ENCODE peak calls at places on chromosome 22, in five cellular contexts. D, R, B, U and H are unnamed samples.

GRCh38 chr22:39938509-39938908 is 21.7 kb upstream of the TMA7B start:
- DNase-seq in R (peak), U (no peak), B (no peak), D (no peak), H (no peak)

GRCh38 chr22:50530857-50531545 is 1.2 kb upstream of the TYMP start:
- DNase-seq in U (no peak), R (no peak), D (peak), B (no peak), H (peak)

GRCh38 chr22:48832592-48832991 is 995.1 kb downstream of the BRD1 start:
- DNase-seq in R (peak), D (no peak), B (no peak), U (no peak), H (no peak)

GRCh38 chr22:17884084-17884483 is 109.8 kb upstream of the BID start:
- DNase-seq in D (no peak), B (no peak), U (no peak), R (no peak), H (no peak)

GRCh38 chr22:21044931-21045584 is 688 bp upstream of the LRRC74B start:
- DNase-seq in D (no peak), B (no peak), R (peak), U (no peak), H (peak)

GRCh38 chr22:44746061-44746789 is 6.2 kb upstream of the ARHGAP8 start:
- DNase-seq in D (no peak), U (no peak), R (no peak), B (no peak), H (no peak)

GRCh38 chr22:49917997-49918910 is at the start of the genes ALG12 and CRELD2:
- DNase-seq in R (peak), B (peak), D (peak), U (peak), H (peak)

GRCh38 chr22:21816787-21817496 is 50.5 kb downstream of the MAPK1 start:
- DNase-seq in B (no peak), R (peak), U (peak), D (peak), H (peak)

GRCh38 chr22:43883012-43883661 is 8.7 kb downstream of the PNPLA5 start:
- DNase-seq in B (peak), D (peak), U (no peak), R (peak), H (peak)

GRCh38 chr22:50260801-50261614 is 475 bp downstream of the MAPK12 start:
- DNase-seq in D (peak), U (no peak), R (peak), B (peak), H (peak)

GRCh38 chr22:20128902-20129746 is 2.5 kb upstream of the ZDHHC8 start:
- DNase-seq in D (peak), R (peak), B (peak), U (no peak), H (peak)

GRCh38 chr22:35154937-35155387 is 89.0 kb downstream of the ISX start:
- DNase-seq in U (no peak), D (peak), R (peak), B (peak), H (peak)

GRCh38 chr22:50261615-50262459 is at the start of gene MAPK12:
- DNase-seq in R (peak), D (no peak), U (no peak), B (peak), H (no peak)

GRCh38 chr22:19691721-19692341 is 22.5 kb upstream of the SEPTIN5 start:
- DNase-seq in B (peak), D (peak), R (peak), U (no peak), H (peak)

GRCh38 chr22:43592470-43592869 is 180.7 kb downstream of the MPPED1 start:
- DNase-seq in R (no peak), B (peak), U (no peak), D (peak), H (peak)

GRCh38 chr22:33743756-33744155 is 176.5 kb downstream of the LARGE1 start:
- DNase-seq in R (no peak), D (no peak), U (peak), B (no peak), H (peak)

GRCh38 chr22:43338766-43339345 is 4.3 kb downstream of the SCUBE1 start:
- DNase-seq in D (no peak), B (no peak), U (no peak), R (no peak), H (no peak)

GRCh38 chr22:19704355-19705015 is 9.8 kb upstream of the SEPTIN5 start:
- DNase-seq in D (no peak), U (no peak), B (no peak), R (no peak), H (no peak)

GRCh38 chr22:17672417-17672991 is 33.9 kb downstream of the BCL2L13 start:
- DNase-seq in U (no peak), R (no peak), D (no peak), B (no peak), H (peak)

GRCh38 chr22:17999851-18000250 is 24.5 kb downstream of the MICAL3 start:
- DNase-seq in R (no peak), B (no peak), D (no peak), U (no peak), H (no peak)

GRCh38 chr22:22414266-22414665 is 94.3 kb downstream of the ZNF280B start:
- DNase-seq in B (no peak), R (no peak), D (no peak), U (no peak), H (no peak)

GRCh38 chr22:19959043-19959586 is 17.5 kb upstream of the TXNRD2 start:
- DNase-seq in D (no peak), B (peak), R (peak), U (no peak), H (peak)

GRCh38 chr22:23772315-23773246 is at the start of gene MMP11:
- DNase-seq in B (peak), R (peak), D (no peak), U (no peak), H (no peak)

GRCh38 chr22:19193879-19194278 is 15.3 kb upstream of the SLC25A1 start:
- DNase-seq in B (no peak), R (no peak), D (no peak), U (no peak), H (no peak)

DNA sequence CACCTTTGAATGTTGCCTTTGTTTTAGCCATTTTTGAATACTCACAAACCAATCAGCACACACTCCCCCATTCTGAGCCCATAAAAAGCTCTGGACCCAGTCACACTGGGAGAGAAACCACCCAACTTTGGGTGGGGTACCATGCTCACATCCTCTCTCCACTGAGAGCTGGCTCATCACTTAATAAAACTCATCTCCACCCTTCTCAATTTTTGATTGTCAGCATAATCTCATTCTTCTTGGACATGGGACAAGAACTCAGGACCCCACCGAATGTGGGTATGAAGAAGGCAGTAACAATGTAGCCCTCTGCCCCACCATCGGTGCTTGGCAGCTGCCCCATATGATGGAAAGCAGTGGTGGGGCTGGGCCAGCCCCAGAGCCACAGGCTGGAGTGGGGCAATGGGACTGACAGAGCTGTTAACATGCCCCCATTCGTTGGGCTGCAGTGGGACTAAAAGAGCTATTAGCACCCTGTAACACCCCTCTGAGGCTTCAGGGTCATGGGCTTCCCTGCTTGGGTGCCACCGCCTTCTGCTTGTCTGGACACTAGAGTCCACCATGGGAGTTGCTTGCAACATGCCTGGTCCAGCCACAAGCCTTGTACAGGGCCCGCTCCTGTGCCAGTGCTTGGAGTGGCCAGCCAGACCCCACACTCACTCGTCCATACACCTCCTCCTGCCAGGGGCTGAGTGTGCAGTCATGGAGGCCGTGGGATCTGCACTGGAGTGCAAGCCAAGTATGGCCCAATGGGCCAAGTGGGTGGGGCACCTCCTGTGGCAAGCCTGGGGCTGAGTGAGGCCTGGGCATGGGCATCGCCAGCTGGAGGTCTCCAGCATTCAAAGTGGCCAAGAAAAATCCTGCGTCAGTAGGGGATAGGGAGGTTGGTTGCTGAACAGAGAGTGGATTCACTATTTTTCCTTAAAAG is 471.1 kb downstream of the TBC1D22A start:
- DNase-seq in U (no peak), D (no peak), B (no peak), R (no peak), H (no peak)
- TF ChIP-seq BHLHE40 in U (no peak), D (no peak), B (no peak), R (no peak), H (no peak)

GRCh38 chr22:36226189-36226588 is 13.1 kb downstream of the APOL2 start:
- DNase-seq in U (no peak), D (no peak), R (no peak), B (no peak), H (no peak)

GRCh38 chr22:36225333-36225922 is 13.9 kb downstream of the APOL2 start:
- DNase-seq in D (no peak), B (no peak), R (no peak), U (no peak), H (no peak)

GRCh38 chr22:36223504-36223903 is 15.8 kb downstream of the APOL2 start:
- DNase-seq in D (no peak), R (no peak), U (no peak), B (no peak), H (no peak)

GRCh38 chr22:36222887-36223450 is 16.4 kb downstream of the APOL2 start:
- DNase-seq in U (no peak), D (no peak), R (no peak), B (no peak), H (no peak)

DNA sequence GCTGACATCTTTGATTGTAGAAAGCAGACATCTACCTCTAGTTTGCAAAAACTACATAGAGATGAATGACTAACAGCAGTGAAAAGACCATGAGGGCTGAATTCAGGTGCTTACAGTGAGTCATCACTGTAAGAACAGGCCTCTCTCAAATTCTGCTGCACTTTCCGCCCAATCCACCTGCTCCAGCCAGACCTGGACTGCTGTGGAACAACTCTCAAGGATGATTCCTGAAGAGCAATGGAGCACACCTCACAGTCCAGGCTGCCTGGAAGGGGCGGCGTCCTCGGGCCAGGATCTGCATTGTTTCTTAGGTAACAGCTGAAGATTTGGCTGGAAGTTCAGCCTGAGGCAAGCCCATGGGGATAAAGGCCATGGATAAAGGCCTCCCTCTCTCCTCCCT is 15.1 kb downstream of the APOL2 start:
- DNase-seq in U (no peak), B (no peak), D (no peak), R (no peak), H (no peak)
- TF ChIP-seq BHLHE40 in U (no peak), B (no peak), D (no peak), R (no peak), H (no peak)

GRCh38 chr22:37999236-37999635 is 14.9 kb upstream of the SOX10 start:
- DNase-seq in U (no peak), B (no peak), R (no peak), D (no peak), H (no peak)

GRCh38 chr22:37998543-37998942 is 14.2 kb upstream of the SOX10 start:
- DNase-seq in B (no peak), D (no peak), R (no peak), U (no peak), H (no peak)

GRCh38 chr22:37996515-37997246 is 12.3 kb upstream of the SOX10 start:
- DNase-seq in D (no peak), U (no peak), B (no peak), R (no peak), H (no peak)

GRCh38 chr22:37996079-37996478 is 11.7 kb upstream of the SOX10 start:
- DNase-seq in U (no peak), D (no peak), B (no peak), R (no peak), H (no peak)

DNA sequence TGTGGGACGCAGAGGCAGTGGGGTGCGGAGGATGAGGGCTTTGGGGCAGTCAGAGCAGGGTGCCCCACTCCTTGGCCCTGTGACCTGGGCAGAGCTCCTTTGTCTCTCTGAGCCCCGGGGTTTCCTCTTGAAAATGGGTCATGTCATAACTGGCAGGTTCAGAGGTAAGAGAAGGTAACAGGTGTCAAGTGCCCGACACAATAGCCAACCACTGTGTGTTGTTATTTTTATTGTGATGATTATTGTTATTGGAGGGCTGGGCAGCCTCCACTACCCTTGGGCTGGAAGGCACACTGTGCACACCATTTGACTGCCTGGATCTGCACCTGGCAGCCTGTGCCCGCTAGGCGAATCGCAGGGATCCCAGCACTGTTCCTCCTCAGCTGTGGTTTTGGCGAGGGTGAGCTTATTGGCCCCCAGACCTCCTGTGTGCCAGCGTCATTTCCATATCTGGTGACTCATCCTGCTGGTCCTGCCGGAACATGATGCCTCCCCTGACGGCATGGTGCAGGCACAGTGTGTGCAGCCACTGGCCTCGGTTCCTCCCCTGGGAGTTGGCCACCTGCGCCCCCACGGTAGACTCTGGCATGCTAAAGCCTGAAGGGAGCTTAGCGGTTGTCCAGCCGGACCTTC is 15.4 kb upstream of the SOX10 start:
- DNase-seq in R (peak), B (peak), D (no peak), U (no peak), H (peak)
- TF ChIP-seq BHLHE40 in R (no peak), B (no peak), D (no peak), U (no peak), H (no peak)

GRCh38 chr22:25176175-25176574 is 23.5 kb upstream of the CRYBB3 start:
- DNase-seq in D (no peak), R (no peak), U (no peak), B (no peak), H (no peak)
- TF ChIP-seq BHLHE40 in D (no peak), R (no peak), U (no peak), B (no peak), H (no peak)

GRCh38 chr22:32240461-32240860 is 14.7 kb downstream of the SLC5A4 start:
- DNase-seq in B (no peak), U (no peak), D (no peak), R (no peak), H (no peak)

GRCh38 chr22:32233091-32233490 is 22.1 kb downstream of the SLC5A4 start:
- DNase-seq in B (no peak), R (no peak), U (no peak), D (no peak), H (no peak)

GRCh38 chr22:32237021-32237420 is 18.1 kb downstream of the SLC5A4 start:
- DNase-seq in D (no peak), U (no peak), R (no peak), B (no peak), H (no peak)

GRCh38 chr22:32232447-32232846 is 22.7 kb downstream of the SLC5A4 start:
- DNase-seq in U (no peak), D (no peak), R (no peak), B (no peak), H (no peak)

GRCh38 chr22:32237905-32238304 is 17.2 kb downstream of the SLC5A4 start:
- DNase-seq in R (no peak), B (no peak), U (no peak), D (no peak), H (no peak)
- TF ChIP-seq BHLHE40 in R (no peak), B (no peak), U (no peak), D (no peak), H (no peak)

DNA sequence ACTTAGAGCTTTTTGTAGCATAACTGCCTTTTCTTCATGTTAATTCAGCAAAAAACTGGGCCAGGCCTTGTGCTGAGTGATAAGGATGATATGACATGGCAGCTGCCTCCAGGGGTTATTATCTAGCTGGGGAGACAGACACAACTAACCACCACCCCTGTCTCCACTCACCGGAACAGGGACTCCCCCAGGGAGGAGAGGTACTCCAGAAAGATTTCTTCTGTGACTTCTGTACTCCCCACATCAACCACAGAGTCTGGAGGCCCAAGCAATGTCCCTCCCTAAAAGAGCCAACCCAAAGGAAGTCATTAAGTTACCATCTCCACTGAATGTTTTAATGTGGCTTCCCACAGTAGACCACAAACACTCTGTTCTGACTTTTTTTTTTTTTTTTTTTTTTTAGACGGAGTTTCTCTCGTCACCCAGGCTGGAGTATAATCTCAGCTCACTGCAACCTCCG is 14.3 kb upstream of the PMM1 start:
- DNase-seq in D (no peak), R (peak), U (peak), B (no peak), H (no peak)
- TF ChIP-seq BHLHE40 in D (no peak), R (no peak), U (peak), B (no peak), H (no peak)

GRCh38 chr22:29315286-29316195 is at the start of gene RASL10A:
- DNase-seq in U (no peak), R (peak), B (peak), D (no peak), H (no peak)
- TF ChIP-seq BHLHE40 in U (no peak), R (no peak), B (no peak), D (no peak), H (no peak)

DNA sequence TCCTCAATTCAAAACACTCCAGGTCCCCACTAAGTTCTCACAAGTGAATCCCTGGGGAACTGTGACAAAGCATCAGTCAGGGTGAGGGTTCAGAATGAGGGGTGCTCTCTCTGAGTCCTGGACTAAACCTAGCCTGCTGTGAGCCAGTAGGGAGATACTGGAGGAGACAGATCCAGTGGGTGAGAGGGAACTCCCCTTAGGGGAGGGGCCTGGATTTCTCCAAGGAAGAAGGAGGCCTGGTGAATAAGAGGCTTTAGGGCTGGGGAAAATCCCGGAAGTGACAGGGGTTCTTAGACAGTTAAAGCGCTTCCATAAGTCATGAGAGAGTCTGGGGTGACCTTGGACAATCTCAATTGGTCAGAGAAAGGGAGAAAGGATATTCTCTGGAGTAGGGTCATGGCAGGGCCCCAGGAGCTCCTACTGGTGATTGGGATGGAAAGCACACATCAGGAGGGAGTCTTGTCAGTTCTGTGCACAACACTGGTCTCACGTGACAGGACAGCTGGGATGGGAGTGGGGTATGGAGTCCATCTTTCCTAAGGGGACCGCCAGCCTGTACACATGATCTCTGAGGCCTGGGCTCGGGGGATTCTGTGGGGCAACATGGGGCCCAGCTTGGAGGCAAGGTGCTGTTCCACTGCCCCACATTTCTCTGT is 1.5 kb downstream of the TBC1D10A start:
- DNase-seq in U (no peak), R (peak), D (peak), B (no peak), H (peak)
- TF ChIP-seq BHLHE40 in U (no peak), R (no peak), D (no peak), B (no peak), H (no peak)

GRCh38 chr22:27192135-27192900 is 534.9 kb downstream of the MIAT start:
- DNase-seq in U (no peak), B (no peak), R (no peak), D (no peak), H (no peak)
- TF ChIP-seq BHLHE40 in U (no peak), B (no peak), R (no peak), D (no peak), H (no peak)